ENCODE peak calls at places on chromosomes 3 and 15, in four cellular contexts. One of them, this sample, is unnamed.

GRCh38 chr15:31360843-31361763 is 34.5 kb downstream of the KLF13 start:
- DNase-seq in Daoy: no peak
- DNase-seq in activated naive CD8-positive, alpha-beta T cell treated with anti-CD3 and anti-CD28 coated beads, Interleukin-2, amount 50 U/mL, for 24 hours: peak; percentile 65
- DNase-seq in H54: no peak
- DNase-seq in this sample: no peak

GRCh38 chr3:142976621-142977398 is 13.3 kb upstream of the PAQR9 start:
- DNase-seq in activated naive CD8-positive, alpha-beta T cell treated with anti-CD3 and anti-CD28 coated beads, Interleukin-2, amount 50 U/mL, for 24 hours: no peak
- DNase-seq in H54: peak; percentile 74
- DNase-seq in Daoy: peak; percentile 97
- DNase-seq in this sample: peak; percentile 28

GRCh38 chr15:75836953-75837321 is 6.3 kb upstream of the UBE2Q2 start:
- DNase-seq in activated naive CD8-positive, alpha-beta T cell treated with anti-CD3 and anti-CD28 coated beads, Interleukin-2, amount 50 U/mL, for 24 hours: peak; percentile 50
- DNase-seq in Daoy: peak; percentile 89
- DNase-seq in H54: peak; percentile 47
- DNase-seq in this sample: no peak

GRCh38 chr3:150036780-150037179 is 66.1 kb upstream of the PFN2 start:
- DNase-seq in H54: no peak
- DNase-seq in Daoy: no peak
- DNase-seq in activated naive CD8-positive, alpha-beta T cell treated with anti-CD3 and anti-CD28 coated beads, Interleukin-2, amount 50 U/mL, for 24 hours: no peak
- DNase-seq in this sample: no peak

GRCh38 chr15:68639926-68640600 is 61.3 kb downstream of the CORO2B start:
- DNase-seq in H54: peak; percentile 39
- DNase-seq in Daoy: no peak
- DNase-seq in activated naive CD8-positive, alpha-beta T cell treated with anti-CD3 and anti-CD28 coated beads, Interleukin-2, amount 50 U/mL, for 24 hours: no peak
- DNase-seq in this sample: no peak

GRCh38 chr3:99747915-99748314 is 69.7 kb upstream of the CMSS1 start:
- DNase-seq in H54: peak; percentile 2
- DNase-seq in Daoy: peak; percentile 71
- DNase-seq in activated naive CD8-positive, alpha-beta T cell treated with anti-CD3 and anti-CD28 coated beads, Interleukin-2, amount 50 U/mL, for 24 hours: no peak
- DNase-seq in this sample: no peak

GRCh38 chr3:171175840-171176239 is 149.3 kb upstream of the SLC2A2 start:
- DNase-seq in Daoy: no peak
- DNase-seq in activated naive CD8-positive, alpha-beta T cell treated with anti-CD3 and anti-CD28 coated beads, Interleukin-2, amount 50 U/mL, for 24 hours: no peak
- DNase-seq in H54: no peak
- DNase-seq in this sample: no peak

GRCh38 chr15:38050529-38050928 is 116.1 kb downstream of the TMCO5A start:
- DNase-seq in activated naive CD8-positive, alpha-beta T cell treated with anti-CD3 and anti-CD28 coated beads, Interleukin-2, amount 50 U/mL, for 24 hours: no peak
- DNase-seq in Daoy: no peak
- DNase-seq in H54: no peak
- DNase-seq in this sample: no peak

GRCh38 chr15:59438891-59439290 is 905 bp downstream of the FAM81A start:
- DNase-seq in Daoy: no peak
- DNase-seq in activated naive CD8-positive, alpha-beta T cell treated with anti-CD3 and anti-CD28 coated beads, Interleukin-2, amount 50 U/mL, for 24 hours: no peak
- DNase-seq in H54: no peak
- DNase-seq in this sample: peak; percentile 32

GRCh38 chr3:99895706-99896441 is 78.2 kb downstream of the CMSS1 start:
- DNase-seq in Daoy: peak; percentile 87
- DNase-seq in activated naive CD8-positive, alpha-beta T cell treated with anti-CD3 and anti-CD28 coated beads, Interleukin-2, amount 50 U/mL, for 24 hours: no peak
- DNase-seq in H54: no peak
- DNase-seq in this sample: no peak

GRCh38 chr15:101023501-101024110 is 104.4 kb downstream of the LRRK1 start:
- DNase-seq in Daoy: no peak
- DNase-seq in activated naive CD8-positive, alpha-beta T cell treated with anti-CD3 and anti-CD28 coated beads, Interleukin-2, amount 50 U/mL, for 24 hours: no peak
- DNase-seq in H54: no peak
- DNase-seq in this sample: no peak